ENCODE peak calls at places on chromosomes 12 and 14, in five cellular contexts. K is breast epithelium, J is heart left ventricle, G is NB4, B is IMR-90. N is an unnamed sample.

GRCh38 chr14:22630486-22630885 is 13.7 kb downstream of the OR6J1 start:
- DNase-seq in K (no peak), J (no peak), G (no peak), B (peak), N (no peak)

GRCh38 chr12:58801986-58802385 is 118.3 kb downstream of the LRIG3 start:
- DNase-seq in K (no peak), J (no peak), G (no peak), B (no peak), N (no peak)

GRCh38 chr14:95597784-95598204 is 62.9 kb downstream of the GLRX5 start:
- DNase-seq in K (no peak), J (no peak), G (no peak), B (peak), N (no peak)

GRCh38 chr12:27198036-27198435 is 46.0 kb upstream of the STK38L start:
- DNase-seq in K (no peak), J (no peak), G (no peak), B (peak), N (peak)

GRCh38 chr14:22622220-22622619 is 21.9 kb downstream of the OR6J1 start:
- DNase-seq in K (no peak), J (no peak), G (no peak), B (peak), N (no peak)

GRCh38 chr14:55136868-55137785 is 8.1 kb downstream of the LGALS3 start:
- DNase-seq in K (peak), J (peak), G (no peak), B (peak), N (no peak)

GRCh38 chr14:65565948-65566347 is 153.4 kb downstream of the FUT8 start:
- DNase-seq in K (no peak), J (no peak), G (no peak), B (no peak), N (no peak)

GRCh38 chr12:87660987-87661769 is 368.0 kb downstream of the C12orf50 start:
- DNase-seq in K (no peak), J (no peak), G (no peak), B (peak), N (no peak)

GRCh38 chr14:101600336-101600890 is 39.1 kb downstream of the DIO3 start:
- DNase-seq in K (no peak), J (no peak), G (no peak), B (no peak), N (peak)

GRCh38 chr14:21024668-21025373 is at the start of gene NDRG2:
- DNase-seq in K (peak), J (peak), G (peak), B (no peak), N (peak)

GRCh38 chr14:75334191-75335051 is 55.8 kb downstream of the FOS start:
- DNase-seq in K (no peak), J (peak), G (peak), B (peak), N (no peak)

GRCh38 chr14:104296388-104297312 is 158.3 kb downstream of the KIF26A start:
- DNase-seq in K (peak), J (no peak), G (no peak), B (no peak), N (no peak)

GRCh38 chr12:2057041-2057792 is 4.4 kb downstream of the CACNA1C start:
- DNase-seq in K (no peak), J (peak), G (peak), B (peak), N (no peak)

GRCh38 chr14:32805979-32806378 is 132.7 kb upstream of the NPAS3 start:
- DNase-seq in K (no peak), J (no peak), G (no peak), B (no peak), N (no peak)

GRCh38 chr14:20460458-20461229 is 590 bp downstream of the PIP4P1 start:
- DNase-seq in K (no peak), J (no peak), G (no peak), B (no peak), N (no peak)

GRCh38 chr12:121712462-121713256 is at the start of gene TMEM120B:
- DNase-seq in K (peak), J (peak), G (peak), B (peak), N (peak)

GRCh38 chr14:75229923-75230792 is 48.5 kb upstream of the FOS start:
- DNase-seq in K (peak), J (peak), G (peak), B (peak), N (no peak)

GRCh38 chr14:80930836-80931389 is 10.6 kb downstream of the CEP128 start:
- DNase-seq in K (no peak), J (no peak), G (peak), B (peak), N (no peak)

GRCh38 chr12:27861428-27862167 is 81.6 kb upstream of the MANSC4 start:
- DNase-seq in K (no peak), J (peak), G (peak), B (peak), N (peak)

GRCh38 chr12:89756638-89757321 is 48.1 kb upstream of the ATP2B1 start:
- DNase-seq in K (no peak), J (no peak), G (peak), B (peak), N (no peak)

GRCh38 chr14:81529391-81529790 is 4.3 kb downstream of the SEL1L start:
- DNase-seq in K (no peak), J (no peak), G (no peak), B (peak), N (no peak)

GRCh38 chr12:62409068-62409467 is 57.6 kb upstream of the MON2 start:
- DNase-seq in K (no peak), J (no peak), G (no peak), B (no peak), N (no peak)

GRCh38 chr14:96162265-96162664 is 42.4 kb upstream of the BDKRB2 start:
- DNase-seq in K (no peak), J (no peak), G (no peak), B (peak), N (no peak)

GRCh38 chr12:89875809-89876208 is 167.2 kb upstream of the ATP2B1 start:
- DNase-seq in K (no peak), J (no peak), G (no peak), B (no peak), N (no peak)

GRCh38 chr12:108787539-108787938 is 56.2 kb upstream of the CORO1C start:
- DNase-seq in K (no peak), J (no peak), G (no peak), B (no peak), N (no peak)

GRCh38 chr14:40398981-40399380 is 966.7 kb upstream of the FBXO33 start:
- DNase-seq in K (no peak), J (no peak), G (no peak), B (no peak), N (no peak)

GRCh38 chr12:45065125-45065626 is 14.3 kb upstream of the DBX2 start:
- DNase-seq in K (no peak), J (no peak), G (no peak), B (no peak), N (no peak)

GRCh38 chr12:44852483-44852882 is 23.6 kb downstream of the NELL2 start:
- DNase-seq in K (no peak), J (no peak), G (no peak), B (no peak), N (no peak)

GRCh38 chr14:69489495-69489894 is 5.0 kb downstream of the PLEKHD1 start:
- DNase-seq in K (no peak), J (no peak), G (no peak), B (no peak), N (no peak)

GRCh38 chr12:120015313-120015712 is 26.3 kb downstream of the BICDL1 start:
- DNase-seq in K (no peak), J (no peak), G (no peak), B (no peak), N (no peak)

GRCh38 chr12:108566452-108566851 is 4.1 kb downstream of the ISCU start:
- DNase-seq in K (no peak), J (no peak), G (no peak), B (no peak), N (peak)

GRCh38 chr14:33454707-33455106 is 496.2 kb downstream of the EGLN3 start:
- DNase-seq in K (no peak), J (no peak), G (no peak), B (no peak), N (no peak)

GRCh38 chr12:32273712-32274111 is 125.6 kb upstream of the FGD4 start:
- DNase-seq in K (no peak), J (no peak), G (no peak), B (no peak), N (no peak)

GRCh38 chr14:91202234-91202974 is 42.1 kb downstream of the GPR68 start:
- DNase-seq in K (no peak), J (peak), G (no peak), B (no peak), N (no peak)

GRCh38 chr12:6958609-6959375 is 7.6 kb downstream of the PTPN6 start:
- DNase-seq in K (no peak), J (no peak), G (peak), B (no peak), N (no peak)

GRCh38 chr12:6959376-6960290 is 8.5 kb downstream of the PTPN6 start:
- DNase-seq in K (no peak), J (no peak), G (no peak), B (no peak), N (no peak)

GRCh38 chr12:6961695-6962284 is 8.7 kb downstream of the PHB2 start:
- DNase-seq in K (no peak), J (peak), G (peak), B (peak), N (no peak)

GRCh38 chr12:6961278-6961694 is 9.2 kb downstream of the PHB2 start:
- DNase-seq in K (peak), J (peak), G (peak), B (no peak), N (no peak)

GRCh38 chr12:6960291-6961277 is 9.4 kb downstream of the PTPN6 start:
- DNase-seq in K (no peak), J (peak), G (peak), B (peak), N (no peak)
- TF ChIP-seq CTCF in K (no peak), J (no peak), G (peak), B (peak), N (no peak)

DNA sequence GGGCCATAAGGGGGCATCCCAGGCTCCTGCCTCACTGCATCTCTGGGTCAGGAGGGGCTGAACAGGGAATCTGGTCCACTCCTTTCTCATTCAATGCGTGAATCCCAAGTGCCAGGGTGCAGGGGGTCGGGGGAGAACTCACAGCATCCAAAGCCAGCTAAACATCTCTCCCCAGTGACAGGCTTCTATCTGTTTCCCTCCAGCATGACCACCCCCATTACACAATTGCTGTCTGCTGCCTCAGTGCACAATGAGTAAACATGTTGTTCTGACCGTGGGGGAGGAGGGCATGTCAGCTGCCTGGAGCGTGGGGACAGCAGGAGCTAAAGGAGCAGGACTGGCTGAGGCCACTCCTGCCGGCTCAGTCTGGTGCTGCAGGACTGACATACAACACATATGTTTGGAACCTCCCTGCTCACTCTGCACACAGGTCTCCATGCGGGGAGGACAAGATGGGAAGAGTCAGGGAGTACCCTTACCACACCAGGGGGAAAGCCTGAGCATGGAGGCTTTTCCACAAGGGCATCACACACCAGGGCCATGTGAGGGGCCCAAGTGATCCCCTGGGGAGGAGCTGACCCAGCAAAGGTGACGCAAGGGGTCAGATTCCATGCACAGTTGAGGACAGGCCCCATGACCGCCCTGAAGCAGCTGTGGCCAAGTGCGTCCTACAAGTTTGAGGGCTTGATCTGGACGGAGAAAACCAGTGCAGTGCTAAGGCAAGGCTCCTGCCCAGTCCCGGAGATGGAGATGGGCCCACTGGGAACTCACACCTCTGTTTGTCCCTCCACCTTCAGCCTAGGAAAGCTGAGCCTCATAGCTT is 1.4 kb downstream of the TNS2 start:
- DNase-seq in K (no peak), J (peak), G (peak), B (peak), N (no peak)
- TF ChIP-seq POLR2A in K (peak), J (peak), G (no peak), B (no peak), N (peak)

DNA sequence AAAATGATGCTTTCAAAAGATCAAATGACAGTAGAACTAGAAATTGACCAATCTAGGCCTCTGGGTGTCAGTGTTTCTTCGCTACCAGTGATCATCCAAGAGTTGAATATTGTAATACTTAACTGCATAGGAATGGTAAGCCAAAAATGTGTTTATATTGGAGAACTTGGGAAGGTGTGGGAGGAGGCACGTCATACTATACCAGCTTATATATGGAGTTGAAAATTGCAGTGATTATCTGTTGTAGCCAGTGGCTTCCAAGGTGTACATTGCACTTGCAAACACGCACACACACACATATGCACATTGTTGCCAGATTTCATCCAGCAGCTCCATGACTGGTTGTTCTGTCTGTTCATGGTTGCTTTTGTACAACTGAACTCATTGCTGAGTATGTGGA is 36.1 kb downstream of the EID3 start:
- DNase-seq in K (no peak), J (no peak), G (no peak), B (peak), N (no peak)
- TF ChIP-seq CTCF in K (no peak), J (no peak), G (no peak), B (peak), N (no peak)

GRCh38 chr12:122837306-122838265 is 2.3 kb downstream of the HIP1R start:
- DNase-seq in K (no peak), J (no peak), G (no peak), B (no peak), N (no peak)

GRCh38 chr12:122834921-122835692 is at the start of gene HIP1R:
- DNase-seq in K (no peak), J (no peak), G (peak), B (no peak), N (no peak)

GRCh38 chr12:122836027-122836921 is 1.0 kb downstream of the HIP1R start:
- DNase-seq in K (no peak), J (no peak), G (peak), B (peak), N (no peak)

GRCh38 chr12:122835693-122836026 is 403 bp downstream of the HIP1R start:
- DNase-seq in K (no peak), J (no peak), G (peak), B (no peak), N (no peak)

DNA sequence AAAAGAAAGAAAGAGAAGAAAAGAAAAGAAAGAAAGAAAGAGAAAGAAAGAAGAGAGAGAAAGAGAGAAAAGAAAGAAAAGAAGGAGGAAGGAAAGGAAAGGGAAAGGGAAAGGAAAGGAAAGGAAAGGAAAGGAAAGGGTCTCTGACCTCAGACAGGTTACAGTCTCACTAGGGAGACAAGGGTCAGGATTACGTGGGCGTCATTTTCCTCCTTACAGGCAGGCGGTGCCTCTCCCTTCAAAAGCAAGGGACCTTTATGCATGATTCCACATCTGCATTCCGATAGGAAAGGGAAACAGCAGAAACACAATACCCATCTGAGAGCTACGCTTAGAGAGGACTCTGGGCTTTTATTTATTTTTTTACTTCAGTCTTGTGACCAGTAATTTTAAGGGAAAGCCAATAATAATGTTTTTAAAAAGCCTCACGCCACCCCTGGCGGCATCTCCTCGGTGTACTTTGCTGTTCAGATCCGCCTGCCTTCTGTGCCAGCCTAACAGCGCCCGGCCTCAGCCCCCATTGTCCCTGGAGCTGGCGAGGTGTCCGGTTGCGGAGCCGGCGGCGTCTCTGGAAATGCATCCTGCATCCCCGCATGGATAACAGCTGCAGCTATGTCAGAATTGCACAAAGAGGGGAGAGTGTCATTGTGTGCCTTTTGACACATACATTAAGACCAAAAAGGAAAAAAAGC is 882 bp upstream of the HIP1R start:
- DNase-seq in K (no peak), J (no peak), G (peak), B (peak), N (no peak)
- TF ChIP-seq POLR2A in K (no peak), J (no peak), G (no peak), B (no peak), N (no peak)

GRCh38 chr12:110279976-110280783 is 867 bp upstream of the ATP2A2 start:
- DNase-seq in K (no peak), J (peak), G (peak), B (peak), N (no peak)

GRCh38 chr12:110280784-110281548 is at the start of gene ATP2A2:
- DNase-seq in K (peak), J (peak), G (peak), B (peak), N (peak)

GRCh38 chr12:110282956-110283817 is 2.1 kb downstream of the ATP2A2 start:
- DNase-seq in K (no peak), J (no peak), G (no peak), B (no peak), N (no peak)

GRCh38 chr12:110282343-110282860 is 1.4 kb downstream of the ATP2A2 start:
- DNase-seq in K (no peak), J (no peak), G (no peak), B (no peak), N (no peak)

GRCh38 chr12:110281549-110282342 is 699 bp downstream of the ATP2A2 start:
- DNase-seq in K (peak), J (peak), G (peak), B (peak), N (no peak)
- TF ChIP-seq CTCF in K (no peak), J (no peak), G (no peak), B (no peak), N (no peak)

GRCh38 chr12:752673-753400 is 458 bp downstream of the WNK1 start:
- DNase-seq in K (no peak), J (peak), G (peak), B (peak), N (no peak)
- TF ChIP-seq POLR2A in K (peak), J (peak), G (no peak), B (no peak), N (no peak)

N was measured in esophagus muscularis mucosa.